ENCODE peak calls at places on chromosomes 1 and 21, in eight cellular contexts. I is stimulated activated CD4-positive, alpha-beta T cell treated with anti-CD3 and anti-CD28 coated beads, Interleukin-2, amount 100 ng/mL, for 48 hours; L is BJ; X is body of pancreas; J is NCI-H1436; P is nephron progenitor cell; Y is Jurkat, Clone E6-1; H is activated naive CD8-positive, alpha-beta T cell treated with anti-CD3 and anti-CD28 coated beads for 36 hours. Z is an unnamed sample.

GRCh38 chr1:36387141-36387949 is 1.6 kb upstream of the STK40 start:
- DNase-seq in P (no peak), H (no peak), I (no peak), L (peak; percentile 49), Y (no peak), J (no peak), X (no peak), Z (no peak)

GRCh38 chr1:37071829-37072228 is 37.5 kb upstream of the GRIK3 start:
- DNase-seq in H (no peak), I (no peak), X (no peak), P (no peak), L (no peak), Y (no peak), J (no peak), Z (no peak)

GRCh38 chr1:221611930-221612777 is 129.7 kb downstream of the DUSP10 start:
- DNase-seq in I (no peak), J (no peak), H (no peak), Y (no peak), P (no peak), L (peak; percentile 76), X (peak; percentile 20), Z (no peak)

GRCh38 chr21:42705346-42705745 is 51.9 kb downstream of the PDE9A start:
- DNase-seq in X (no peak), J (no peak), Y (no peak), H (no peak), L (no peak), P (no peak), I (no peak), Z (no peak)

GRCh38 chr1:226645279-226645976 is 93.7 kb downstream of the ITPKB start:
- DNase-seq in Y (no peak), H (no peak), L (no peak), P (no peak), J (no peak), I (no peak), X (peak; percentile 0), Z (no peak)

GRCh38 chr1:203152158-203153034 is 23.2 kb downstream of the MYBPH start:
- DNase-seq in H (no peak), J (no peak), P (peak; percentile 42), Y (no peak), X (no peak), I (no peak), L (no peak), Z (no peak)

GRCh38 chr1:36174716-36175115 is 18.8 kb downstream of the MAP7D1 start:
- DNase-seq in P (no peak), Y (no peak), H (no peak), J (no peak), I (no peak), X (no peak), L (no peak), Z (no peak)

GRCh38 chr1:238199325-238199724 is 308.6 kb upstream of the ZP4 start:
- DNase-seq in Y (no peak), L (no peak), H (no peak), P (no peak), I (no peak), X (no peak), J (no peak), Z (no peak)

Z was measured in GM12891.